ENCODE peak calls at places on chromosomes 5 and 9, in six cellular contexts. One of them, this sample, is unnamed.

GRCh38 chr5:756865-757345 is 27.6 kb downstream of the ZDHHC11B start:
- DNase-seq in GM12892: no peak
- DNase-seq in GM12878: no peak
- DNase-seq in H1: no peak
- DNase-seq in K562: no peak
- DNase-seq in HepG2: peak
- DNase-seq in this sample: no peak

GRCh38 chr9:95495988-95496387 is 20.8 kb downstream of the PTCH1 start:
- DNase-seq in GM12892: no peak
- DNase-seq in GM12878: no peak
- DNase-seq in H1: no peak
- DNase-seq in K562: no peak
- DNase-seq in HepG2: no peak
- DNase-seq in this sample: no peak

GRCh38 chr5:154487541-154487940 is 9.5 kb upstream of the HAND1 start:
- DNase-seq in GM12892: peak
- DNase-seq in GM12878: peak
- DNase-seq in H1: no peak
- DNase-seq in K562: no peak
- DNase-seq in HepG2: no peak
- DNase-seq in this sample: peak

GRCh38 chr9:98765276-98765675 is 31.1 kb downstream of the ANKS6 start:
- DNase-seq in GM12892: no peak
- DNase-seq in GM12878: no peak
- DNase-seq in H1: no peak
- DNase-seq in K562: no peak
- DNase-seq in HepG2: no peak
- DNase-seq in this sample: no peak

GRCh38 chr9:93117924-93118862 is 15.9 kb downstream of the NINJ1 start:
- DNase-seq in GM12892: no peak
- DNase-seq in GM12878: no peak
- DNase-seq in H1: no peak
- DNase-seq in K562: no peak
- DNase-seq in HepG2: no peak
- DNase-seq in this sample: no peak

GRCh38 chr9:27377147-27377807 is 80.3 kb upstream of the EQTN start:
- DNase-seq in GM12892: no peak
- DNase-seq in GM12878: no peak
- DNase-seq in H1: no peak
- DNase-seq in K562: peak
- DNase-seq in HepG2: no peak
- DNase-seq in this sample: no peak

GRCh38 chr5:103519550-103519949 is 43.0 kb downstream of the NUDT12 start:
- DNase-seq in GM12892: no peak
- DNase-seq in GM12878: no peak
- DNase-seq in H1: no peak
- DNase-seq in K562: no peak
- DNase-seq in HepG2: no peak
- DNase-seq in this sample: no peak

GRCh38 chr9:131872702-131873101 is 132.8 kb upstream of the RAPGEF1 start:
- DNase-seq in GM12892: no peak
- DNase-seq in GM12878: no peak
- DNase-seq in H1: no peak
- DNase-seq in K562: no peak
- DNase-seq in HepG2: no peak
- DNase-seq in this sample: no peak

DNA sequence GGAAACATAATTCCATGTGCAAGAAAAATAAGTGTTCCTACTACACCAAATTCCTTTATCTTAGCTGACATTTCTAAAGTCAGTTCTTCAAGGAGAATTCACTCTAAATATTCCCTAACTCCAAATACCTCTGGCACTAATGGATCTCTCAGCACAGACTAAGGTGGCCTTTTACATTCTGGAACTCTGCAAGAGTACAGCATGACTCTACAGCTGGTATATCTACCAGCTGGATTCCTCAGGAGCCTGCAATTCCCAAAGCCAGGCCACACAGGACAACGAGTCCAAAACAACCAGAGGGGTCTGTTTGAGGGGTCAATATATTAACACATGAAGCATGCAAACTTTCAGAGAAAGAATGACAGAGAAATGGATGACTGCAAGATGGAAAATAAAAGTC is 27.2 kb downstream of the TMEM245 start:
- DNase-seq in GM12892: no peak
- DNase-seq in GM12878: no peak
- DNase-seq in H1: no peak
- DNase-seq in K562: no peak
- DNase-seq in HepG2: no peak
- DNase-seq in this sample: no peak
- TF ChIP-seq POLR2AphosphoS5 in GM12892: no peak
- TF ChIP-seq POLR2AphosphoS5 in GM12878: no peak
- TF ChIP-seq POLR2AphosphoS5 in H1: no peak
- TF ChIP-seq POLR2AphosphoS5 in K562: no peak
- TF ChIP-seq POLR2AphosphoS5 in HepG2: no peak
- TF ChIP-seq POLR2AphosphoS5 in this sample: no peak

GRCh38 chr5:140189253-140189652 is 14.3 kb downstream of the CYSTM1 start:
- DNase-seq in GM12892: no peak
- DNase-seq in GM12878: no peak
- DNase-seq in H1: no peak
- DNase-seq in K562: no peak
- DNase-seq in HepG2: no peak
- DNase-seq in this sample: no peak
- TF ChIP-seq POLR2A in GM12892: no peak
- TF ChIP-seq POLR2A in GM12878: no peak
- TF ChIP-seq POLR2A in H1: no peak
- TF ChIP-seq POLR2A in K562: no peak
- TF ChIP-seq POLR2A in HepG2: no peak
- TF ChIP-seq POLR2A in this sample: no peak

GRCh38 chr5:175286981-175287380 is 157.0 kb downstream of the DRD1 start:
- DNase-seq in GM12892: no peak
- DNase-seq in GM12878: no peak
- DNase-seq in H1: no peak
- DNase-seq in K562: no peak
- DNase-seq in HepG2: no peak
- DNase-seq in this sample: no peak
- TF ChIP-seq TAF1 in GM12892: no peak
- TF ChIP-seq TAF1 in GM12878: no peak
- TF ChIP-seq TAF1 in H1: no peak
- TF ChIP-seq TAF1 in K562: no peak
- TF ChIP-seq TAF1 in HepG2: no peak
- TF ChIP-seq TAF1 in this sample: no peak

DNA sequence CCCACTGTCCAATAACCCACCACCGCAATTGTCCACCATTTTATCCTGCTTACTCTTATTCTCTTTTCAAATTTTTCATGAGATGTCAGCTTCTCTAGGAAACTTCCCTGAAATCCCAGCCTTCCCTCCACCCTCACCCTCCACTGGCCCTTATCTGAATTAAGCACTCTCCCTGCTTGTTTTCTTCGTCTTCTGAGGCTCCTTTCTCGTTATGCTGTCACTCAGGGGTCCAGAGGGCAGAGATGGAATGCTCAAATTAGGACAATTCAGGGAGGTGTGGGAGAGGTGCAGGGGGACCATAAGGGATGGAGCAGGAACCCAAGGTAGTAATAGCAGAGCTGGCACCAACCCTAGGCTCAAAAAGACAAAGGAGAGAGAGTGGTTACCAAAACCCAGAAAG is 5.0 kb upstream of the DAPK1 start:
- DNase-seq in GM12892: no peak
- DNase-seq in GM12878: no peak
- DNase-seq in H1: no peak
- DNase-seq in K562: no peak
- DNase-seq in HepG2: no peak
- DNase-seq in this sample: no peak
- TF ChIP-seq POLR2AphosphoS5 in GM12892: no peak
- TF ChIP-seq POLR2AphosphoS5 in GM12878: no peak
- TF ChIP-seq POLR2AphosphoS5 in H1: no peak
- TF ChIP-seq POLR2AphosphoS5 in K562: no peak
- TF ChIP-seq POLR2AphosphoS5 in HepG2: no peak
- TF ChIP-seq POLR2AphosphoS5 in this sample: no peak

GRCh38 chr5:14142856-14143508 is at the start of gene TRIO:
- DNase-seq in GM12892: peak
- DNase-seq in GM12878: no peak
- DNase-seq in H1: peak
- DNase-seq in K562: peak
- DNase-seq in HepG2: peak
- DNase-seq in this sample: peak
- TF ChIP-seq POLR2A in GM12892: peak
- TF ChIP-seq POLR2A in GM12878: peak
- TF ChIP-seq POLR2A in H1: peak
- TF ChIP-seq POLR2A in K562: no peak
- TF ChIP-seq POLR2A in HepG2: no peak
- TF ChIP-seq POLR2A in this sample: no peak

GRCh38 chr9:125969868-125970267 is 222.7 kb downstream of the PBX3 start:
- DNase-seq in GM12892: no peak
- DNase-seq in GM12878: no peak
- DNase-seq in H1: peak
- DNase-seq in K562: no peak
- DNase-seq in HepG2: no peak
- DNase-seq in this sample: no peak

GRCh38 chr9:125969462-125969861 is 222.3 kb downstream of the PBX3 start:
- DNase-seq in GM12892: no peak
- DNase-seq in GM12878: no peak
- DNase-seq in H1: peak
- DNase-seq in K562: no peak
- DNase-seq in HepG2: no peak
- DNase-seq in this sample: no peak

GRCh38 chr9:125971895-125972729 is 224.9 kb downstream of the PBX3 start:
- DNase-seq in GM12892: no peak
- DNase-seq in GM12878: no peak
- DNase-seq in H1: no peak
- DNase-seq in K562: no peak
- DNase-seq in HepG2: no peak
- DNase-seq in this sample: no peak

GRCh38 chr9:125970340-125970739 is 223.2 kb downstream of the PBX3 start:
- DNase-seq in GM12892: no peak
- DNase-seq in GM12878: no peak
- DNase-seq in H1: no peak
- DNase-seq in K562: no peak
- DNase-seq in HepG2: no peak
- DNase-seq in this sample: no peak

DNA sequence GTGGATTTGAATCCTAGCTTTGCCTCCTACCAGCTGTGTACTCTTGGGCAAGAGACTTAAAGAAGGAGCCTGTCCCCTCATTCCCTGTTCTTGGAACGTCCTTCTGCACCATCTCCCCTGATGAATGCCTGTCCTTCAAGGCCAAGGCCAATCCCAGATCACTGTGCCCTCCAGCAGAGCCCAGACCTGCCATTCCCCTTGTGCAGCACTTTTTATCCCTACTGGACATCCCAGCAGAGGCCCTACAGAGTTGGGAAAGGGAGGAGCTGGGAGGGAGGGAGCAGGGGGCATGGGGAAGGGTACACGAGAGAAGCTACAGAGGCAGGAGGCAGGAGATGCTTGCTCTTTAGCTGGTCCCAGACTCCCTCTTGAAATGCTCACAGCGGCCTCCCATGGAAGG is 223.9 kb downstream of the PBX3 start:
- DNase-seq in GM12892: no peak
- DNase-seq in GM12878: no peak
- DNase-seq in H1: peak
- DNase-seq in K562: no peak
- DNase-seq in HepG2: no peak
- DNase-seq in this sample: no peak
- TF ChIP-seq TAF1 in GM12892: no peak
- TF ChIP-seq TAF1 in GM12878: no peak
- TF ChIP-seq TAF1 in H1: no peak
- TF ChIP-seq TAF1 in K562: no peak
- TF ChIP-seq TAF1 in HepG2: no peak
- TF ChIP-seq TAF1 in this sample: no peak